ENCODE peak calls at places on chromosomes 6 and 20, in seven cellular contexts. D is small intestine; V is Peyer's patch; E is left lung; B is CD8-positive, alpha-beta memory T cell; R is cardiac muscle cell; K is fibroblast of lung. M is an unnamed sample. For H3K36me3 and H3K4me1, the result is how much of the 10 kb centered on the place peaks cover.

GRCh38 chr20:22617160-22617559 is 32.8 kb upstream of the FOXA2 start:
- DNase-seq in D (peak), V (no peak), E (no peak), B (no peak), R (peak), K (no peak), M (no peak)

GRCh38 chr20:61291166-61291829 is 39.2 kb downstream of the CDH4 start:
- DNase-seq in D (no peak), V (no peak), E (no peak), B (no peak), R (no peak), K (no peak), M (no peak)

GRCh38 chr6:157323114-157323923 is at the start of gene TMEM242:
- DNase-seq in D (peak), V (peak), E (peak), B (peak), R (peak), K (peak), M (peak)

GRCh38 chr6:7249391-7249790 is 63.6 kb downstream of the SSR1 start:
- DNase-seq in D (no peak), V (no peak), E (no peak), B (no peak), R (no peak), K (no peak), M (no peak)

GRCh38 chr6:1600764-1601615 is 8.7 kb upstream of the FOXC1 start:
- DNase-seq in D (peak), V (no peak), E (no peak), B (no peak), R (no peak), K (no peak), M (no peak)

GRCh38 chr20:49701313-49701731 is 12.4 kb downstream of the B4GALT5 start:
- DNase-seq in D (no peak), V (no peak), E (no peak), B (peak), R (no peak), K (peak), M (no peak)

GRCh38 chr6:74932214-74932923 is 273.5 kb downstream of the COL12A1 start:
- DNase-seq in D (no peak), V (no peak), E (no peak), B (no peak), R (peak), K (peak), M (no peak)

GRCh38 chr6:100913400-100914276 is 32.5 kb upstream of the ASCC3 start:
- DNase-seq in D (no peak), V (no peak), E (no peak), B (no peak), R (no peak), K (no peak), M (peak)

GRCh38 chr20:57205625-57206219 is 60.7 kb downstream of the BMP7 start:
- DNase-seq in D (no peak), V (no peak), E (no peak), B (no peak), R (no peak), K (peak), M (no peak)

GRCh38 chr6:153059757-153060156 is 57.2 kb upstream of the MTRF1L start:
- DNase-seq in D (no peak), V (no peak), E (no peak), B (no peak), R (no peak), K (peak), M (no peak)

GRCh38 chr6:24313477-24314141 is 44.2 kb downstream of the DCDC2 start:
- DNase-seq in D (no peak), V (no peak), E (peak), B (no peak), R (peak), K (no peak), M (no peak)

GRCh38 chr20:9506964-9507369 is 7.4 kb upstream of the LAMP5 start:
- DNase-seq in D (no peak), V (no peak), E (peak), B (no peak), R (no peak), K (no peak), M (no peak)

GRCh38 chr6:95228636-95229035 is 348.7 kb upstream of the MANEA start:
- DNase-seq in D (no peak), V (no peak), E (no peak), B (no peak), R (no peak), K (no peak), M (no peak)

GRCh38 chr6:27825025-27825823 is 87.0 kb downstream of the OR2B2 start:
- DNase-seq in D (peak), V (no peak), E (no peak), B (no peak), R (no peak), K (no peak), M (no peak)

DNA sequence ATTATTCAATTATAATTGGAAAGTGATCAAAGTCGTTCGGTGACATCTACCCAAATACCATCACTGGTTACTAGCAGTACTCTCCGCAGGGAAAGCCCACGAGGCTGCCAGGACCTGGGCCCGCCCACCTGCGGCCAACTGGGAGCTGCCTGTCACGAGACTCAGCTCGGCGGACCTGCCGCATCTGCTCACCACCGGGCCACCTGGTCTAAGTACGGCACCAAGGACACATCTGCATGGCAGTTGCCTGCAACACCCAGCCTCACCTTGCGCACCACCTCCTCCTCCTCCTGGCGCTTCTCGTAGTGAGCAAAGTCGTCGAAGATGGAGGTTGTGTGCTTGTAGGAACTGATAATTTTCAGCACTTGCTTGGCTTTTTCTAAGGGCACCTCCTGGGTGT is 13.9 kb downstream of the YTHDF1 start:
- DNase-seq in D (no peak), V (no peak), E (peak), B (no peak), R (no peak), K (no peak), M (no peak)
- H3K36me3 ChIP-seq in D (under half), V (half or more), E (half or more), B (under half), R (under half), K (under half), M (under half)

GRCh38 chr20:38109657-38110524 is 55.2 kb downstream of the TGM2 start:
- DNase-seq in D (peak), V (no peak), E (no peak), B (no peak), R (peak), K (peak), M (no peak)
- H3K4me1 ChIP-seq in D (under half), V (under half), E (under half), B (under half), R (under half), K (under half), M (under half)

GRCh38 chr20:31719644-31720485 is 2.8 kb downstream of the BCL2L1 start:
- DNase-seq in D (peak), V (no peak), E (no peak), B (no peak), R (no peak), K (no peak), M (no peak)
- H3K27ac ChIP-seq in D (peak), V (peak), E (peak), B (peak), R (no peak), K (peak), M (peak)

GRCh38 chr20:59682603-59683002 is 78.3 kb downstream of the PHACTR3 start:
- DNase-seq in D (no peak), V (no peak), E (no peak), B (no peak), R (no peak), K (no peak), M (no peak)

GRCh38 chr20:59680852-59681251 is 76.5 kb downstream of the PHACTR3 start:
- DNase-seq in D (no peak), V (no peak), E (no peak), B (no peak), R (no peak), K (no peak), M (no peak)

GRCh38 chr20:59686404-59687346 is 82.3 kb downstream of the PHACTR3 start:
- DNase-seq in D (no peak), V (no peak), E (no peak), B (no peak), R (no peak), K (no peak), M (no peak)

GRCh38 chr20:59683181-59683580 is 78.8 kb downstream of the PHACTR3 start:
- DNase-seq in D (no peak), V (no peak), E (no peak), B (no peak), R (no peak), K (no peak), M (no peak)

GRCh38 chr20:59684685-59685212 is 80.4 kb downstream of the PHACTR3 start:
- DNase-seq in D (no peak), V (no peak), E (no peak), B (no peak), R (no peak), K (no peak), M (no peak)
- H3K36me3 ChIP-seq in D (under half), V (under half), E (under half), B (under half), R (under half), K (under half), M (under half)

GRCh38 chr6:35092362-35093117 is 48.6 kb downstream of the TCP11 start:
- DNase-seq in D (no peak), V (no peak), E (no peak), B (no peak), R (no peak), K (peak), M (no peak)

GRCh38 chr6:35093783-35094182 is 47.4 kb downstream of the TCP11 start:
- DNase-seq in D (no peak), V (no peak), E (no peak), B (no peak), R (no peak), K (no peak), M (no peak)

GRCh38 chr6:35094183-35094582 is 47.0 kb downstream of the TCP11 start:
- DNase-seq in D (no peak), V (no peak), E (no peak), B (no peak), R (no peak), K (no peak), M (no peak)

GRCh38 chr6:35091353-35092083 is 49.6 kb downstream of the TCP11 start:
- DNase-seq in D (no peak), V (no peak), E (no peak), B (no peak), R (no peak), K (peak), M (no peak)

GRCh38 chr6:35093118-35093445 is 48.1 kb downstream of the TCP11 start:
- DNase-seq in D (no peak), V (no peak), E (no peak), B (no peak), R (no peak), K (no peak), M (no peak)
- H3K4me1 ChIP-seq in D (under half), V (under half), E (under half), B (under half), R (under half), K (under half), M (under half)

GRCh38 chr6:5384276-5384675 is 123.0 kb downstream of the FARS2 start:
- DNase-seq in D (no peak), V (no peak), E (no peak), B (no peak), R (no peak), K (no peak), M (no peak)
- H3K27ac ChIP-seq in D (no peak), V (no peak), E (no peak), B (no peak), R (no peak), K (no peak), M (no peak)

GRCh38 chr20:41089555-41089954 is 47.8 kb upstream of the PLCG1 start:
- DNase-seq in D (no peak), V (no peak), E (no peak), B (no peak), R (no peak), K (no peak), M (no peak)
- H3K36me3 ChIP-seq in D (under half), V (under half), E (half or more), B (under half), R (under half), K (under half), M (under half)

GRCh38 chr6:161356167-161356844 is 82.4 kb upstream of the AGPAT4 start:
- DNase-seq in D (no peak), V (no peak), E (no peak), B (no peak), R (no peak), K (no peak), M (no peak)

GRCh38 chr6:161354956-161355355 is 81.1 kb upstream of the AGPAT4 start:
- DNase-seq in D (no peak), V (no peak), E (no peak), B (no peak), R (no peak), K (no peak), M (no peak)

GRCh38 chr6:161353208-161353613 is 79.3 kb upstream of the AGPAT4 start:
- DNase-seq in D (peak), V (no peak), E (no peak), B (no peak), R (peak), K (peak), M (no peak)

GRCh38 chr6:161354241-161354840 is 80.5 kb upstream of the AGPAT4 start:
- DNase-seq in D (no peak), V (no peak), E (no peak), B (no peak), R (no peak), K (no peak), M (no peak)

GRCh38 chr6:161355731-161356130 is 81.9 kb upstream of the AGPAT4 start:
- DNase-seq in D (no peak), V (no peak), E (no peak), B (no peak), R (no peak), K (no peak), M (no peak)
- H3K4me1 ChIP-seq in D (under half), V (under half), E (under half), B (under half), R (under half), K (under half), M (under half)

M was measured in naive thymus-derived CD4-positive, alpha-beta T cell.